ENCODE peak calls at places on chromosomes 2 and 18, in seven cellular contexts. D is gastrocnemius medialis, I is right lobe of liver, G is testis, Y is A549, U is ovary, V is Peyer's patch. K is an unnamed sample.

GRCh38 chr2:69701100-69701945 is 40.6 kb upstream of the ANXA4 start:
- DNase-seq in D (no peak), I (no peak), G (no peak), Y (no peak), U (no peak), V (no peak), K (no peak)

GRCh38 chr2:127610561-127610960 is 35.4 kb upstream of the GPR17 start:
- DNase-seq in D (no peak), I (no peak), G (no peak), Y (no peak), U (no peak), V (peak), K (no peak)

GRCh38 chr18:24727685-24728084 is 267.2 kb downstream of the HRH4 start:
- DNase-seq in D (no peak), I (no peak), G (no peak), Y (no peak), U (no peak), V (no peak), K (no peak)

GRCh38 chr2:204505488-204505887 is 39.8 kb upstream of the PARD3B start:
- DNase-seq in D (no peak), I (no peak), G (no peak), Y (no peak), U (no peak), V (no peak), K (no peak)

GRCh38 chr18:49111191-49111988 is 160.6 kb upstream of the SMAD7 start:
- DNase-seq in D (no peak), I (no peak), G (no peak), Y (no peak), U (no peak), V (no peak), K (no peak)

GRCh38 chr18:46518438-46518837 is 138.6 kb downstream of the LOXHD1 start:
- DNase-seq in D (peak), I (peak), G (peak), Y (peak), U (no peak), V (no peak), K (no peak)

GRCh38 chr2:153133716-153134115 is 344.8 kb downstream of the RPRM start:
- DNase-seq in D (no peak), I (no peak), G (no peak), Y (no peak), U (no peak), V (no peak), K (no peak)

GRCh38 chr2:26300234-26300641 is 45.7 kb upstream of the SELENOI start:
- DNase-seq in D (no peak), I (no peak), G (peak), Y (no peak), U (peak), V (peak), K (no peak)

GRCh38 chr2:241393524-241394196 is 37.6 kb downstream of the FARP2 start:
- DNase-seq in D (no peak), I (no peak), G (no peak), Y (no peak), U (no peak), V (no peak), K (no peak)

GRCh38 chr18:37261246-37261927 is 304.2 kb downstream of the CELF4 start:
- DNase-seq in D (no peak), I (no peak), G (no peak), Y (no peak), U (no peak), V (no peak), K (no peak)

GRCh38 chr2:227365833-227366232 is 13.3 kb downstream of the TM4SF20 start:
- DNase-seq in D (no peak), I (no peak), G (no peak), Y (no peak), U (no peak), V (no peak), K (no peak)

GRCh38 chr2:116733699-116734098 is 1080.8 kb upstream of the DDX18 start:
- DNase-seq in D (no peak), I (no peak), G (no peak), Y (no peak), U (no peak), V (no peak), K (no peak)

GRCh38 chr18:79490593-79491551 is 95.1 kb downstream of the NFATC1 start:
- DNase-seq in D (no peak), I (peak), G (no peak), Y (no peak), U (no peak), V (peak), K (no peak)

GRCh38 chr2:122927217-122927616 is 1097.9 kb upstream of the CNTNAP5 start:
- DNase-seq in D (no peak), I (no peak), G (no peak), Y (no peak), U (no peak), V (no peak), K (no peak)

GRCh38 chr2:206764673-206765241 is 371 bp downstream of the MDH1B start:
- DNase-seq in D (no peak), I (no peak), G (no peak), Y (no peak), U (no peak), V (no peak), K (no peak)

GRCh38 chr2:24076849-24077534 is 866 bp upstream of the SF3B6 start:
- DNase-seq in D (no peak), I (no peak), G (no peak), Y (no peak), U (no peak), V (no peak), K (no peak)

GRCh38 chr18:50614838-50615237 is 55.0 kb downstream of the MAPK4 start:
- DNase-seq in D (peak), I (peak), G (peak), Y (peak), U (no peak), V (no peak), K (no peak)

GRCh38 chr2:206797376-206797775 is 32.0 kb downstream of the FASTKD2 start:
- DNase-seq in D (no peak), I (no peak), G (no peak), Y (no peak), U (no peak), V (no peak), K (no peak)

GRCh38 chr2:201470821-201471731 is 19.5 kb downstream of the STRADB start:
- DNase-seq in D (no peak), I (no peak), G (no peak), Y (no peak), U (no peak), V (no peak), K (no peak)

GRCh38 chr18:63297678-63298392 is 21.7 kb downstream of the BCL2 start:
- DNase-seq in D (no peak), I (no peak), G (no peak), Y (no peak), U (peak), V (no peak), K (no peak)

GRCh38 chr18:49023938-49024341 is 73.2 kb upstream of the SMAD7 start:
- DNase-seq in D (no peak), I (no peak), G (no peak), Y (no peak), U (no peak), V (no peak), K (no peak)

GRCh38 chr2:101205521-101205998 is 47.1 kb upstream of the CNOT11 start:
- DNase-seq in D (peak), I (peak), G (peak), Y (peak), U (peak), V (peak), K (no peak)

GRCh38 chr2:62705859-62706720 is 577 bp downstream of the EHBP1 start:
- DNase-seq in D (peak), I (peak), G (peak), Y (peak), U (peak), V (peak), K (no peak)

GRCh38 chr2:46564811-46565241 is 85.5 kb downstream of the TMEM247 start:
- DNase-seq in D (no peak), I (no peak), G (no peak), Y (no peak), U (no peak), V (no peak), K (no peak)

GRCh38 chr2:233746475-233747282 is 13.4 kb upstream of the UGT1A1 start:
- DNase-seq in D (no peak), I (no peak), G (no peak), Y (peak), U (no peak), V (no peak), K (no peak)

GRCh38 chr2:85886585-85886984 is 2.2 kb downstream of the ST3GAL5 start:
- DNase-seq in D (peak), I (no peak), G (peak), Y (peak), U (peak), V (peak), K (no peak)

GRCh38 chr18:54222922-54223567 is 1.4 kb downstream of the MBD2 start:
- DNase-seq in D (no peak), I (no peak), G (no peak), Y (peak), U (no peak), V (peak), K (no peak)

GRCh38 chr2:231132126-231132525 is 7.3 kb upstream of the HTR2B start:
- DNase-seq in D (no peak), I (no peak), G (no peak), Y (no peak), U (no peak), V (no peak), K (no peak)

GRCh38 chr18:36809590-36810381 is 19.0 kb downstream of the TPGS2 start:
- DNase-seq in D (peak), I (no peak), G (peak), Y (peak), U (peak), V (peak), K (no peak)

GRCh38 chr2:168243061-168243460 is 4.3 kb downstream of the STK39 start:
- DNase-seq in D (no peak), I (no peak), G (no peak), Y (no peak), U (no peak), V (no peak), K (no peak)

DNA sequence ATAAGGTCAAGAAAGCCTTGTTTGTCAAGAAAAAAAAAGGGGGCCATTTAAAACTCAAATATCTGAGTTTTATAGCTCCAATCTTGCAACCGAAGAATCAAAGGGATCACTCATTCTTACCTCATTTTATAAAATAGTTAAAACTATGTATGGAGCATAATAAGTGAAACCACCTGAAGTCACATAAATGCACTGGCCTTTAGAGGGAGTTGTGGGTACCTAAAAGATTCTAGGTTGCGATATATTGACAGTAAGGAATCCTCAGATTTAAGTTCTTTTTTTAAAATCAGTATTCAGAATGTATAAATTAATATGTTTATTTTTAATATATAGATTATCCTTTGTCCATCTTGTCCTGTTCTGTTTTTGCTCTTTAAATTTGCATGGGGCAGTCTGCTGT is 3.4 kb downstream of the ARHGAP28 start:
- DNase-seq in D (no peak), I (no peak), G (no peak), Y (no peak), U (no peak), V (no peak), K (no peak)
- TF ChIP-seq CTCF in D (peak), I (no peak), G (no peak), Y (no peak), U (no peak), V (no peak), K (no peak)

GRCh38 chr2:219522111-219523030 is 8.1 kb downstream of the ASIC4 start:
- DNase-seq in D (no peak), I (no peak), G (peak), Y (no peak), U (peak), V (no peak), K (no peak)
- H3K4me3 ChIP-seq in D (no peak), I (no peak), G (peak), Y (no peak), U (peak), V (peak), K (peak)

GRCh38 chr2:52312488-52312887 is 1280.6 kb upstream of the NRXN1 start:
- DNase-seq in D (no peak), I (no peak), G (no peak), Y (no peak), U (no peak), V (no peak), K (no peak)

DNA sequence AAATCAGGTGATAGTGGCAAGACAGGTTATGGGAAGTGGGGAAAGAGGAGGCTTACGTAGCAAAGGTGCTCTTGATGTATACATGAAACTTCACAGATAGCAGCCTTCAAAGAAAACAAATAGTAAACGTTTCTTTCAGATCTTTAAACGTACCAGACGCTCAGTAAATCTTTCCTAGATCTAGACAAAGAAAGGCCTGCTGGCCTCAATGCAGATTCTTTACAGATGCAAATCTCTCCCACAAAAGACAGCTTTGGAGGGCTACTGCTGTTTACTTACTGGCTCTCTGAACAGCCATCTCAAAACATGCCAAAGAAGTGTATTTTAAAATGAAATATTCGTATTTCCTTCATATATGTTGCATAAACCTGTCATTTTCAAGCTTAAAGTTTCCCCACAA is 1279.9 kb upstream of the NRXN1 start:
- DNase-seq in D (no peak), I (no peak), G (no peak), Y (no peak), U (no peak), V (no peak), K (no peak)
- TF ChIP-seq POLR2A in D (no peak), I (no peak), G (no peak), Y (no peak), U (no peak), V (no peak), K (no peak)

GRCh38 chr2:12127639-12128038 is 381.2 kb downstream of the LPIN1 start:
- DNase-seq in D (no peak), I (no peak), G (no peak), Y (no peak), U (no peak), V (no peak), K (no peak)

GRCh38 chr2:12131975-12132374 is 385.5 kb downstream of the LPIN1 start:
- DNase-seq in D (no peak), I (no peak), G (no peak), Y (no peak), U (no peak), V (no peak), K (no peak)

GRCh38 chr2:12120281-12121150 is 374.1 kb downstream of the LPIN1 start:
- DNase-seq in D (no peak), I (no peak), G (no peak), Y (no peak), U (no peak), V (no peak), K (no peak)

DNA sequence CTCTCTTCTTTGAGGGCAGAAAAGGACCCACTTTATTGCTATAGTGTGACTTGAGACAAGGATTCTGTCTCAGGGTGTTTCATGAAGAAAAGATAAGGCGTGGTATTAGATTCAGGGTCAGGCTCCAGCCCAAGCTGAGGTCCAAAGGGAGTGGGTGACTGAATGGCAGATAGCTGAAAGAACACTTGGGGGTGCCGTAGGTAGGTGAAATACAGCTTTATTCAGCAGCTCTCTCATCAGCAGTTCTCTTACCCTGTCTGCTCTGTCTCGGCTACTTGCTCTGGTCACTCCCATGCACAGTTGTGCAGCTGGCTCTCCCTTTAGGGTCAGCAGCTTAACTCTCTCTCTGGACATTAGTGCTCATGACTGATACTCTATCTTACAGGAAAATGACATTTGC is 379.9 kb downstream of the LPIN1 start:
- DNase-seq in D (no peak), I (no peak), G (no peak), Y (no peak), U (no peak), V (no peak), K (no peak)
- TF ChIP-seq CTCF in D (no peak), I (no peak), G (no peak), Y (no peak), U (no peak), V (no peak), K (no peak)

DNA sequence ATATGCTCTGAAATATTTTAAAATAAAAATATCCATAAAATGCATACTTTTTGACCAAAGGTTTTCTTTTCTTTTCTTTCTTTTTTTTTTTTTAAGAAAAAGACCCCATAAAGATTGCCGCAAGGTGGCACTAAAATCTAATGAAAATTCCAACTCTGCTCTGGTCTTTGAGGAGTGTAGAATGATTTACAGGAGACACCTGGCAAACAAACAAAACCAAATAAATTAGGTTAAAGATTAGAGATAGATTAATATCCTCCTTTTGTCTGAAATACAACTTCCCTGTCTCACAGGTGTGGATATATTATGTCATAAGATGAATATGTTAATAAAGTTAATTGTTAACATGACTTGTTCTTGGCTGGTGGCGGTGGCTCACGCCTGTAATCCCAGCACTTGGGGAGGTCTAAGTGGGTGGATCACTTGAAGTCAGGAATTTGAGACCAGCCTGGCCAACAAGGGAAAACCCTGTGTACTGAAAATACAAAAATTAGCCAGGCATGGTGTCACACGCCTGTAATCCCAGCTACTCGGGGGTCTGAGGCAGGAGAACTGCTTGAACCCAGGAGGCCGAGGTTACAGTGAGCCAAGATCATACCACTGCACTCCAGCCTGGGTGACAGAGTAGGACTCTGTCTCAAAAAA is 3.5 kb upstream of the RHOB start:
- DNase-seq in D (no peak), I (peak), G (peak), Y (peak), U (peak), V (peak), K (no peak)
- H3K4me3 ChIP-seq in D (no peak), I (no peak), G (no peak), Y (peak), U (no peak), V (no peak), K (no peak)

GRCh38 chr18:58044370-58045264 is 591 bp downstream of the NEDD4L start:
- DNase-seq in D (peak), I (peak), G (peak), Y (peak), U (peak), V (peak), K (peak)
- TF ChIP-seq POLR2A in D (no peak), I (peak), G (no peak), Y (no peak), U (no peak), V (peak), K (no peak)

GRCh38 chr2:156397229-156397628 is 39.0 kb upstream of the GPD2 start:
- DNase-seq in D (no peak), I (no peak), G (no peak), Y (no peak), U (no peak), V (no peak), K (no peak)
- TF ChIP-seq CTCF in D (no peak), I (no peak), G (no peak), Y (no peak), U (no peak), V (no peak), K (no peak)

DNA sequence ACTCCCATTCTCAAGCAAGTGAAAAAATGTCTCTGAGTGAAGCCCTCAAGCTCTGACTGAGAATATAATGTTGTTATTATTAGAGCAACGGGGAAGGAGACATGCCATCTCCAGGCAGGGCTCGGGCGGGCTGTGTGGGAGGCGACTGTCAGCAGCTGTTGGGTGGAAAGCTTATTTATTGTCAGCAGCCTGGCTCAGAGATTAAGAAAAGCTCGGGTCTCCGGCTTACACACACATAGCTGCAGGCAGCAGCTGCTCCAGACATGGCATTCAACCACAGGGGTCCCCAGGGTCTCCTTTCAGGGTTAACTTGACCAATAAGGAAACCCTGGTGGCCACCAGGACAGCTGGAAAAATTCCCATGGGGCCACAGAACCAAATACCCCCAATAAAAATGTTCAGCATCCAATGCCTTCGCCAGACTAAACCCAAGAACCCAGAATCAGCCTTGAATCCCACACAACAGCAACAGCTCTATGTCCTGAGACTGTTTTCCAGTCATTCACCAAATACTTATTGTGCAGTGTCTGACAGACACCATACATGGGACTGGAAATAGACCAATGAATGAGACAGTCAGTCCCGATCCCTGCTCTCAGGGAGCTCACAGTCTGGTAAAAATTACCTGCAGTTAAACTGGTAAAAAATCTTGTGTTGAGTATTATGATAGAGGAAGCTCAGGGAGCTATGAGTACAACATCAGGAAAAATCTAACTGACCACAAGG is 70.5 kb upstream of the RTN4 start:
- DNase-seq in D (no peak), I (no peak), G (peak), Y (no peak), U (peak), V (no peak), K (no peak)
- H3K4me3 ChIP-seq in D (no peak), I (no peak), G (no peak), Y (no peak), U (no peak), V (no peak), K (no peak)

DNA sequence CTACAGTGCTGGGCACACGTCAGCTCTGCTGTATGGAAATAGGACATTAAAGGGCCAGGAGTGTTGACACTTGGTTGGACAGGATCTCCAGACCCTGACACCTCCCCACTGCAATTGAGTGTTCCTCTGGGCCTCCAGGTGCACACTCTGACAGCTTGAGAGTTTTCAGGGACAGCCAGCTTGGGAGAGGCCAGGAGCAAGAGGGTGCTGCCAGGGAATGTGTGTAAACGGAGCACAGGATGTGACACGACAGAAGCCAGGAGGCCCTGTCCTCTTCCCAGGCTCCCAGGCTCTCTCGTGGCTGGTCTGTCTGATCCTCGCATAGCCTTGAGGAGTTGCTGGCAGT is 318.1 kb upstream of the HS6ST1 start:
- DNase-seq in D (no peak), I (peak), G (peak), Y (no peak), U (no peak), V (no peak), K (no peak)
- TF ChIP-seq POLR2A in D (no peak), I (no peak), G (no peak), Y (no peak), U (no peak), V (no peak), K (no peak)

K was measured in esophagus squamous epithelium.